ENCODE peak calls at places on chromosomes 11 and 22, in ten cellular contexts. C, H, D, R, U, B, X, L, A and E are unnamed samples.

GRCh38 chr11:12801976-12802375 is 127.8 kb downstream of the TEAD1 start:
- DNase-seq in U (no peak), D (no peak), C (no peak), H (no peak), B (no peak), L (no peak), R (no peak), A (no peak), X (no peak), E (no peak)

GRCh38 chr11:11422291-11423128 is 69.5 kb upstream of the CSNK2A3 start:
- DNase-seq in R (no peak), A (no peak), L (peak; percentile 43), D (no peak), C (no peak), H (no peak), X (no peak), B (no peak), U (no peak), E (no peak)

GRCh38 chr11:118048472-118049370 is 28.2 kb upstream of the TMPRSS4 start:
- DNase-seq in D (no peak), U (no peak), H (no peak), C (no peak), X (no peak), L (peak; percentile 20), B (no peak), A (no peak), R (no peak), E (no peak)

GRCh38 chr11:131522851-131523250 is 152.4 kb downstream of the NTM start:
- DNase-seq in D (no peak), H (no peak), L (no peak), R (peak; percentile 30), U (no peak), C (no peak), B (no peak), A (no peak), X (no peak), E (no peak)

GRCh38 chr22:24156146-24156914 is 25.0 kb upstream of the SUSD2 start:
- DNase-seq in L (peak; percentile 45), H (peak; percentile 81), B (peak; percentile 56), U (no peak), X (peak; percentile 52), A (peak; percentile 72), C (peak; percentile 49), R (peak; percentile 58), D (no peak), E (peak; percentile 70)

GRCh38 chr11:73173755-73174494 is 31.8 kb upstream of the FCHSD2 start:
- DNase-seq in R (no peak), D (no peak), U (no peak), L (peak; percentile 56), H (no peak), X (peak; percentile 25), B (no peak), A (no peak), C (no peak), E (no peak)

GRCh38 chr22:47192651-47193437 is 430.4 kb downstream of the TBC1D22A start:
- DNase-seq in C (no peak), U (peak; percentile 74), L (peak; percentile 25), R (no peak), X (no peak), B (no peak), H (no peak), D (peak; percentile 18), A (no peak), E (peak; percentile 51)

GRCh38 chr22:49330421-49331222 is 497.1 kb downstream of the BRD1 start:
- DNase-seq in X (no peak), B (no peak), D (no peak), R (no peak), L (peak; percentile 20), H (no peak), A (no peak), C (no peak), U (no peak), E (peak; percentile 28)

GRCh38 chr22:44261164-44261860 is 51.4 kb downstream of the SHISAL1 start:
- DNase-seq in D (no peak), A (no peak), H (no peak), X (no peak), L (no peak), C (no peak), R (no peak), B (no peak), U (no peak), E (no peak)

GRCh38 chr22:39984006-39984405 is 10.7 kb upstream of the FAM83F start:
- DNase-seq in X (peak; percentile 58), U (no peak), B (no peak), C (no peak), R (peak; percentile 68), H (no peak), A (no peak), D (peak; percentile 50), L (no peak), E (no peak)

GRCh38 chr11:87662287-87662686 is 513.0 kb downstream of the RAB38 start:
- DNase-seq in D (no peak), A (no peak), H (no peak), L (no peak), B (no peak), C (no peak), X (no peak), U (no peak), R (no peak), E (no peak)

GRCh38 chr11:119663279-119663678 is 65.7 kb downstream of the NECTIN1 start:
- DNase-seq in B (no peak), A (no peak), C (no peak), U (no peak), D (no peak), R (no peak), L (no peak), H (no peak), X (no peak), E (no peak)
- H3K27ac ChIP-seq in B (no peak overlapping the region), A (no peak overlapping the region), C (no peak overlapping the region), U (no peak overlapping the region), D (no peak overlapping the region), R (no peak overlapping the region), L (no peak overlapping the region), H (no peak overlapping the region), X (no peak overlapping the region), E (no peak overlapping the region)

GRCh38 chr22:26588749-26589366 is 1.1 kb downstream of the TPST2 start:
- DNase-seq in D (peak; percentile 40), U (no peak), H (no peak), X (no peak), R (no peak), A (no peak), C (no peak), L (no peak), B (no peak), E (no peak)
- H3K4me1 ChIP-seq in D (peaks cover 24% of the 10 kb centered on the region), U (peaks cover 16% of the 10 kb centered on the region), H (peaks cover 51% of the 10 kb centered on the region), X (peaks cover 13% of the 10 kb centered on the region), R (peaks cover 15% of the 10 kb centered on the region), A (no peaks in the 10 kb centered on the region), C (peaks cover 36% of the 10 kb centered on the region), L (peaks cover 57% of the 10 kb centered on the region), B (peaks cover 80% of the 10 kb centered on the region), E (peaks cover 63% of the 10 kb centered on the region)

DNA sequence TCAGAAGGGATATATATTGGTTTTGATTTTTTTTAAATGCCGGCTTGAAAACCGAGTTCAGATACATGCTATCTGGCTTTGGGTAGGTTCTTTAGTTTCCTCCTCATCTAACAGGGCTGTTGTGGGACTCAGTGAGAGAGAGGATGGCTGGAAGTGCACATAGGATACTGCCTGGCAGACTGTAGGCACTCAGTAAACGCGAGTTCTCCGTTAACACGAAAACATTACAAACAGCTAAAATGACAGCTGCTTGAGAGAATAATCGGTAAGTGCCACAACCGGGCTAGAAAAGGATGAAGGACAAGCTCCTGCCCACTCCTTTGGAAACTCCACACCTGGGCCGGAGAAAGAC is 369 bp downstream of the XRRA1 start:
- DNase-seq in X (no peak), A (no peak), L (no peak), D (no peak), C (no peak), U (peak; percentile 4), B (no peak), H (no peak), R (peak; percentile 24), E (no peak)
- H3K27ac ChIP-seq in X (peak overlapping the region; percentile 62), A (peak overlapping the region; percentile 76), L (peak overlapping the region; percentile 84), D (peak overlapping the region; percentile 81), C (peak overlapping the region; percentile 85), U (peak overlapping the region; percentile 87), B (peak overlapping the region; percentile 89), H (peak overlapping the region; percentile 97), R (peak overlapping the region; percentile 95), E (peak overlapping the region; percentile 82)

GRCh38 chr11:4098026-4098621 is 3.5 kb downstream of the RRM1 start:
- DNase-seq in U (no peak), L (no peak), H (no peak), X (peak; percentile 31), D (no peak), C (no peak), A (no peak), B (no peak), R (no peak), E (no peak)

GRCh38 chr11:4103269-4103668 is 8.7 kb downstream of the RRM1 start:
- DNase-seq in U (no peak), A (no peak), X (no peak), R (no peak), H (no peak), D (no peak), C (no peak), B (no peak), L (no peak), E (no peak)

GRCh38 chr11:4105916-4106315 is 11.3 kb downstream of the RRM1 start:
- DNase-seq in U (no peak), C (no peak), B (no peak), H (no peak), X (no peak), A (no peak), D (no peak), R (no peak), L (no peak), E (no peak)

GRCh38 chr11:4102711-4103110 is 8.1 kb downstream of the RRM1 start:
- DNase-seq in A (no peak), R (no peak), U (no peak), C (no peak), L (no peak), X (no peak), B (no peak), H (no peak), D (no peak), E (no peak)
- H3K4me1 ChIP-seq in A (no peaks in the 10 kb centered on the region), R (peaks cover under 1% of the 10 kb centered on the region), U (no peaks in the 10 kb centered on the region), C (no peaks in the 10 kb centered on the region), L (peaks cover 35% of the 10 kb centered on the region), X (no peaks in the 10 kb centered on the region), B (peaks cover 21% of the 10 kb centered on the region), H (peaks cover 7% of the 10 kb centered on the region), D (no peaks in the 10 kb centered on the region), E (no peaks in the 10 kb centered on the region)

GRCh38 chr11:4025957-4026324 is 68.7 kb upstream of the RRM1 start:
- DNase-seq in C (no peak), R (peak; percentile 56), D (no peak), H (no peak), A (no peak), X (peak; percentile 10), B (no peak), L (no peak), U (no peak), E (no peak)
- H3K27ac ChIP-seq in C (peak overlapping the region; percentile 55), R (no peak overlapping the region), D (no peak overlapping the region), H (no peak overlapping the region), A (no peak overlapping the region), X (no peak overlapping the region), B (no peak overlapping the region), L (peak overlapping the region; percentile 18), U (no peak overlapping the region), E (peak overlapping the region; percentile 54)